ENCODE peak calls at places on chromosomes 5 and 9, in four cellular contexts. B is lung, K is PC-3, H is left lung. G is an unnamed sample.

GRCh38 chr5:73826761-73827450 is 200.9 kb downstream of the ARHGEF28 start:
- ATAC-seq in B (no peak), K (no peak), H (peak), G (no peak)

GRCh38 chr9:115262477-115262876 is 144.5 kb upstream of the TNC start:
- ATAC-seq in H (peak), B (no peak), K (peak), G (no peak)

GRCh38 chr9:36051317-36051716 is 14.6 kb downstream of the RECK start:
- ATAC-seq in K (no peak), B (no peak), H (no peak), G (no peak)

GRCh38 chr5:52604151-52604550 is 183.6 kb upstream of the ITGA1 start:
- ATAC-seq in K (no peak), B (no peak), H (no peak), G (no peak)

GRCh38 chr9:132879443-132880310 is 979 bp downstream of the SPACA9 start:
- ATAC-seq in K (no peak), H (no peak), B (no peak), G (no peak)

GRCh38 chr9:6567140-6567591 is 78.4 kb downstream of the GLDC start:
- ATAC-seq in H (peak), K (peak), B (no peak), G (no peak)

GRCh38 chr9:7027996-7028395 is 270.2 kb downstream of the KDM4C start:
- ATAC-seq in B (no peak), K (no peak), H (no peak), G (no peak)

GRCh38 chr9:69476016-69476415 is 151.0 kb downstream of the ENTREP1 start:
- ATAC-seq in H (peak), B (no peak), K (no peak), G (no peak)

GRCh38 chr5:159412284-159413046 is 82.2 kb upstream of the IL12B start:
- ATAC-seq in H (peak), K (no peak), B (peak), G (no peak)

GRCh38 chr9:69393425-69393824 is 68.4 kb downstream of the ENTREP1 start:
- ATAC-seq in H (no peak), K (no peak), B (no peak), G (no peak)

GRCh38 chr9:8643464-8643863 is 843.9 kb upstream of the DMAC1 start:
- ATAC-seq in H (no peak), B (no peak), K (no peak), G (no peak)

GRCh38 chr9:132637351-132637750 is 32.4 kb downstream of the DDX31 start:
- ATAC-seq in K (peak), H (peak), B (no peak), G (no peak)

GRCh38 chr5:68652507-68652906 is 437.0 kb downstream of the PIK3R1 start:
- ATAC-seq in H (no peak), K (no peak), B (peak), G (peak)

GRCh38 chr5:61332891-61333350 is 863 bp downstream of the ZSWIM6 start:
- ATAC-seq in K (no peak), B (no peak), H (no peak), G (no peak)

GRCh38 chr5:138148811-138149210 is 9.6 kb upstream of the NME5 start:
- ATAC-seq in H (peak), B (no peak), K (peak), G (peak)

GRCh38 chr5:143678148-143678906 is 133.6 kb upstream of the HMHB1 start:
- ATAC-seq in B (no peak), K (no peak), H (no peak), G (no peak)

GRCh38 chr9:37916471-37917314 is 12.8 kb upstream of the SLC25A51 start:
- ATAC-seq in B (no peak), H (peak), K (no peak), G (peak)

GRCh38 chr5:24691073-24691472 is 46.3 kb upstream of the CDH10 start:
- ATAC-seq in K (no peak), B (no peak), H (no peak), G (no peak)

GRCh38 chr9:93290495-93291434 is 106.8 kb downstream of the WNK2 start:
- ATAC-seq in K (no peak), H (no peak), B (no peak), G (no peak)

GRCh38 chr9:98109052-98109451 is 10.0 kb downstream of the TRIM14 start:
- ATAC-seq in B (no peak), K (no peak), H (no peak), G (no peak)

GRCh38 chr9:133809335-133809734 is 71.2 kb upstream of the SARDH start:
- ATAC-seq in K (no peak), B (no peak), H (no peak), G (no peak)

GRCh38 chr9:121871431-121872025 is 220.1 kb downstream of the DAB2IP start:
- ATAC-seq in B (no peak), H (no peak), K (peak), G (no peak)

GRCh38 chr5:17065468-17065867 is 129.4 kb upstream of the MYO10 start:
- ATAC-seq in H (no peak), K (no peak), B (no peak), G (no peak)

GRCh38 chr9:88173378-88173999 is 35.2 kb upstream of the SPATA31C2 start:
- ATAC-seq in K (peak), H (peak), B (no peak), G (no peak)

GRCh38 chr5:117235814-117236213 is 661.2 kb upstream of the SEMA6A start:
- ATAC-seq in K (no peak), B (no peak), H (no peak), G (no peak)

GRCh38 chr9:133558191-133559126 is 24.0 kb downstream of the ADAMTSL2 start:
- ATAC-seq in H (peak), B (peak), K (peak), G (no peak)

DNA sequence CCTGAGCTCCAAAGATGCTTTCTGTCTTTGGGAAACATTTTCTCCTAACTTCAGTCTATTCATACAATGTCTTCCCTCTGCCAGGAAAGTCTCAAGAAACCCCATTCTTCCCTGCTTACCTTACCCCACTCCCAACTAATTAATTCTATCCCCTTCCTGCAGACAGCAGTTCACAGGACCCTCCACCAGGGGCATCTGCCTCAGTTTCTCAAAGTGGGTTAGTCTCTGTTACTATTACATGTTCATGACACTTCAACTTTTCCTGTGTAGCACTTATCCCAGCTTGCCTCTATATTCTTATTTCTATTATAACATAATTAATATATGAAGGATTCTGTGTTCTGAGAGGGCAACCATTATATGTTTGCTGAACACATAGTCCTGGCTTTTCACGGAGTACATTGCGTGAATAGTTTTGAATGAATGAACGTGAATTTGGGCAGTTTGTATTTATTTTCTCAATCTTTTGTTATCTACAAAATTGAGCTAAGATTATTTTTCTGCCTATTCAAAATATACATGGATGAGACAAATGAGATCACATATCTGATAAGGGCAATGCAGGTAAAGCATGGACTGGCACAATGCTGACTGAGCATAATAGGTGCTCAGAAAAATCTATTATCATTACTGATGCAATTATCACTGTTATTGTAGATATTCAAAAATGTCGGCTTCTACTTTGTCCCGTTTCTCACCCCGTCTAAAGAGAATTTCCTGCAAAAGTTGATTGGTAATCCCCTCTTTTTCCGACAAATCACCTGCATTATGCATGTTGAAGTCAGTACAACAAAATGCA is 341.1 kb downstream of the BRINP1 start:
- ATAC-seq in H (no peak), B (no peak), K (no peak), G (no peak)
- TF ChIP-seq CTCF in H (no peak), B (no peak), K (no peak), G (no peak)

GRCh38 chr9:71223953-71224538 is 102.6 kb upstream of the TRPM3 start:
- ATAC-seq in H (no peak), K (no peak), B (no peak), G (no peak)
- TF ChIP-seq CTCF in H (no peak), K (no peak), B (no peak), G (no peak)

GRCh38 chr5:95334900-95335538 is 50.1 kb upstream of the MCTP1 start:
- ATAC-seq in B (no peak), H (no peak), K (no peak), G (no peak)
- TF ChIP-seq CTCF in B (no peak), H (no peak), K (no peak), G (no peak)

GRCh38 chr9:10268500-10269485 is 344.0 kb downstream of the PTPRD start:
- ATAC-seq in H (peak), B (no peak), K (peak), G (no peak)
- TF ChIP-seq CTCF in H (peak), B (no peak), K (peak), G (no peak)

GRCh38 chr9:84937086-84937670 is 267.6 kb downstream of the NTRK2 start:
- ATAC-seq in K (no peak), H (no peak), B (no peak), G (no peak)

GRCh38 chr9:84928419-84928818 is 258.9 kb downstream of the NTRK2 start:
- ATAC-seq in B (no peak), H (no peak), K (no peak), G (no peak)

GRCh38 chr9:84929068-84929467 is 259.5 kb downstream of the NTRK2 start:
- ATAC-seq in K (no peak), B (no peak), H (no peak), G (no peak)

GRCh38 chr9:84935528-84936117 is 266.1 kb downstream of the NTRK2 start:
- ATAC-seq in B (no peak), K (no peak), H (no peak), G (no peak)

DNA sequence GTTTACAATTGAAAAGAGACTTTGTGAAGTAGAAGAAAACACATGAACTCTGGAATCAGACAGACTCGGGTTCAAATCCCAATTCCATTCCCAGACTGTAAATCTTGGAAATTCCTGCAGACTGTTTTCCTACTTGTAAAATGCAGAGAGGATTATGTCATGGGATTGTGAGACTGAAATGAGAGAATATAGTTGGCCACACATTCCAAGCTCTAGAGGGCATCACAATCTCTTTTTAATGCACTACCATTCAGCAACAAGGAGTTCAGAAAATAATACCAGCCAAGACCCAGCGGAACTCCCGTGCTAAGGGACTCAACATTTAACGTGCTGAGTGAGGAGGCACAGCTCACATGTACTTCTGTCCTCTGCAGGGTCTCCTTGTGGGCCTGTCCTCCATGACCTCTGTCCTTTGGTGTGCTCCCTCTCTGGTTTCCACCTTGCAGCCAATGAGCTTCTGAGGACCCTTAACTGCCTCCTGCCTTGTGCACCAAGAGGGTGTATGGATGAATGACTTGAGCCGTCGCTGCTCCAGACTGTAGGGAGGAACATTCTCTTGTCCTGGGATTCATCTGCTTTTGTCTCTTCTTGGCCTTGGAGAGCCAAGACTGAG is 263.5 kb downstream of the NTRK2 start:
- ATAC-seq in K (no peak), B (peak), H (no peak), G (no peak)
- TF ChIP-seq CTCF in K (peak), B (no peak), H (no peak), G (no peak)

GRCh38 chr5:77518304-77518703 is 26.2 kb upstream of the WDR41 start:
- ATAC-seq in H (no peak), K (no peak), B (no peak), G (no peak)
- TF ChIP-seq CTCF in H (no peak), K (peak), B (no peak), G (no peak)

GRCh38 chr9:118003240-118003639 is 299.0 kb downstream of the TLR4 start:
- ATAC-seq in K (no peak), B (no peak), H (no peak), G (no peak)
- TF ChIP-seq CTCF in K (no peak), B (no peak), H (no peak), G (no peak)

DNA sequence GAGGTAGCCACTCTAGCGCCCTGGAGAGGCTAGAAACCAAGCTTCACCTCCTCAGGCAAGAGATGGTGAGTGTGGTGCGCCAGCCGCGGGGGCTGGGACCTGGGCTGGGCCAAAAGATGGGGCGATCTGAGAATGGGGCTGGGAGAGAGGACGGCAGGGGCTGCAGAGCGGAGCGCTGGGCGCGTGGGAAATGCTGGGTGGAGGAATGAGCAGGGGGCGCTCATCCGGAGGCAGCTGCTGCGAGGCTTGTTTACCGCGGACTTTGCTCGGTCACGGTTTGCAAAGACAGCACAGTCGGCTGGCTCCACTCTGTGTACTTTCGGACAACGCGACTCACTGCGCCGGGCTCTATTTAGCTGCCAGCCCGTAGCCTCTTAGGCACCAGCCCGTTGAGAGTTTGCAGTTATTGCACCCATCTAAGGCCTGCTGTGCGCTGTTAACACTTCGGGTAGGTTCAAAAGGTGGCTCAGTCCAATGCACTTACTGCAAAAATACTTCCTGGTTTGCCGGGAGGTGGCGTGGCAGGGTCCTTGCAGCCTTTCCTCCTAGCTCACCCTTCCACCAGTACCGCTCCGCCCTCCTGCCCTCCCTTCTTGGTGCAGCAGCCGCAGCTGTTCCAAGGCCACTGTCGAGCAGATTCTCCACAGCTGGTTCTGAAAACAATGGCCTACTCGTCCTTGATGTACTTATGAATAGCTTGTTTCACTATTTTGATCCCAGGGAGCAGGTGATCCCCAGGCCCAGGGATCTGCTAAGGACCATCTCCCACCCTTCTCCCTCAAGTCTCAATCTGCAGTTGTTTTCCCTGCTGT is 1.3 kb downstream of the LURAP1L start:
- ATAC-seq in K (peak), B (peak), H (peak), G (peak)
- TF ChIP-seq CTCF in K (peak), B (no peak), H (no peak), G (no peak)

G was measured in gastroesophageal sphincter.